ENCODE peak calls at places on chromosomes 3 and 15, in seven cellular contexts. N, H, A, T, E, M and O are unnamed samples.

GRCh38 chr15:46091860-46092450 is 457.1 kb downstream of the SQOR start:
- DNase-seq in E (peak; percentile 26), H (no peak), A (no peak), T (peak; percentile 27), N (peak; percentile 27), M (peak; percentile 4), O (no peak)

GRCh38 chr3:88632226-88632625 is 475.2 kb upstream of the EPHA3 start:
- DNase-seq in A (no peak), H (no peak), E (no peak), T (no peak), N (peak; percentile 5), M (no peak), O (no peak)

GRCh38 chr15:71743861-71744382 is 66.4 kb upstream of the NR2E3 start:
- DNase-seq in E (no peak), A (peak; percentile 23), N (peak; percentile 58), H (no peak), T (peak; percentile 75), M (no peak), O (no peak)

GRCh38 chr3:66789584-66790237 is 208.4 kb upstream of the KBTBD8 start:
- DNase-seq in M (no peak), H (no peak), E (no peak), N (no peak), A (no peak), T (no peak), O (no peak)

GRCh38 chr3:63344676-63345075 is 66.6 kb downstream of the SYNPR start:
- DNase-seq in A (no peak), E (no peak), M (no peak), T (no peak), H (no peak), N (peak; percentile 53), O (no peak)

GRCh38 chr3:9679476-9680097 is 24.0 kb upstream of the CPNE9 start:
- DNase-seq in A (no peak), N (peak; percentile 29), T (no peak), M (no peak), H (no peak), E (no peak), O (no peak)

GRCh38 chr15:50181983-50182232 is at the start of gene SLC27A2:
- DNase-seq in T (peak; percentile 26), H (no peak), M (peak; percentile 19), N (peak; percentile 44), A (peak; percentile 61), E (no peak), O (peak; percentile 19)

GRCh38 chr3:136898954-136899353 is 36.9 kb downstream of the NCK1 start:
- DNase-seq in E (no peak), H (no peak), A (no peak), M (no peak), T (no peak), N (no peak), O (no peak)

GRCh38 chr3:186162221-186162620 is 53.3 kb upstream of the ETV5 start:
- DNase-seq in A (no peak), H (no peak), N (peak; percentile 32), M (no peak), T (no peak), E (no peak), O (no peak)

GRCh38 chr3:127679534-127680145 is 6.9 kb downstream of the ABTB1 start:
- DNase-seq in N (no peak), A (no peak), M (no peak), H (no peak), E (no peak), T (no peak), O (no peak)

GRCh38 chr3:72006631-72007556 is 221.9 kb upstream of the PROK2 start:
- DNase-seq in N (no peak), M (no peak), T (no peak), H (no peak), E (no peak), A (no peak), O (no peak)

GRCh38 chr15:83654379-83655236 is 685 bp downstream of the ADAMTSL3 start:
- DNase-seq in H (no peak), N (no peak), T (no peak), A (no peak), M (no peak), E (no peak), O (no peak)